ENCODE peak calls at places on chromosomes 1 and 21, in eight cellular contexts. P, V, A, O, H, E, J and Z are unnamed samples.

GRCh38 chr21:34999397-34999941 is 49.6 kb downstream of the RUNX1 start:
- DNase-seq in P (no peak), V (no peak), A (no peak), O (no peak), H (no peak), E (no peak), J (no peak), Z (no peak)

GRCh38 chr1:46174448-46175231 is at the start of gene TSPAN1:
- DNase-seq in P (no peak), V (no peak), A (no peak), O (no peak), H (no peak), E (no peak), J (no peak), Z (no peak)

GRCh38 chr1:75273110-75273509 is 138.9 kb downstream of the LHX8 start:
- DNase-seq in P (no peak), V (no peak), A (no peak), O (no peak), H (no peak), E (no peak), J (no peak), Z (no peak)

GRCh38 chr1:7441442-7441841 is 329.7 kb upstream of the VAMP3 start:
- DNase-seq in P (no peak), V (no peak), A (no peak), O (no peak), H (no peak), E (no peak), J (no peak), Z (no peak)

GRCh38 chr21:38903578-38904193 is 98.0 kb downstream of the ETS2 start:
- DNase-seq in P (no peak), V (no peak), A (peak; percentile 95), O (no peak), H (no peak), E (no peak), J (no peak), Z (no peak)

GRCh38 chr1:66542811-66543767 is 9.1 kb downstream of the SGIP1 start:
- DNase-seq in P (no peak), V (no peak), A (peak; percentile 78), O (no peak), H (peak; percentile 75), E (peak; percentile 68), J (no peak), Z (peak; percentile 83)

GRCh38 chr1:3639397-3639911 is 10.4 kb downstream of the WRAP73 start:
- DNase-seq in P (no peak), V (no peak), A (peak; percentile 49), O (no peak), H (no peak), E (no peak), J (no peak), Z (peak; percentile 14)

GRCh38 chr21:39869141-39869818 is 2.0 kb downstream of the PCP4 start:
- DNase-seq in P (no peak), V (no peak), A (no peak), O (no peak), H (no peak), E (no peak), J (no peak), Z (no peak)

GRCh38 chr1:184635347-184636155 is 119.1 kb downstream of the EDEM3 start:
- DNase-seq in P (no peak), V (no peak), A (no peak), O (peak; percentile 5), H (no peak), E (no peak), J (no peak), Z (no peak)

GRCh38 chr1:175390081-175390481 is 197.5 kb upstream of the KIAA0040 start:
- DNase-seq in P (no peak), V (no peak), A (no peak), O (no peak), H (no peak), E (no peak), J (no peak), Z (no peak)

GRCh38 chr1:184933944-184934343 is 40.4 kb downstream of the NIBAN1 start:
- DNase-seq in P (no peak), V (no peak), A (no peak), O (no peak), H (no peak), E (no peak), J (no peak), Z (no peak)

GRCh38 chr1:223143760-223144248 is 756 bp upstream of the TLR5 start:
- DNase-seq in P (no peak), V (no peak), A (no peak), O (peak; percentile 79), H (peak; percentile 31), E (no peak), J (peak; percentile 43), Z (peak; percentile 68)

GRCh38 chr1:32920833-32921232 is 19.6 kb upstream of the TMEM54 start:
- DNase-seq in P (no peak), V (no peak), A (peak; percentile 97), O (no peak), H (no peak), E (no peak), J (no peak), Z (no peak)

GRCh38 chr1:17098440-17099317 is 20.6 kb downstream of the PADI2 start:
- DNase-seq in P (no peak), V (no peak), A (no peak), O (no peak), H (no peak), E (no peak), J (no peak), Z (no peak)

GRCh38 chr1:18666317-18666920 is 35.8 kb downstream of the PAX7 start:
- DNase-seq in P (no peak), V (no peak), A (no peak), O (no peak), H (no peak), E (no peak), J (no peak), Z (peak; percentile 64)

GRCh38 chr21:25421327-25422028 is 185.8 kb downstream of the MRPL39 start:
- DNase-seq in P (no peak), V (peak; percentile 6), A (no peak), O (peak; percentile 34), H (no peak), E (peak; percentile 2), J (peak; percentile 17), Z (no peak)

GRCh38 chr1:83746234-83746633 is 252.7 kb downstream of the TTLL7 start:
- DNase-seq in P (no peak), V (no peak), A (no peak), O (no peak), H (no peak), E (no peak), J (no peak), Z (no peak)

GRCh38 chr1:54390655-54391054 is 15.5 kb downstream of the SSBP3 start:
- DNase-seq in P (no peak), V (no peak), A (no peak), O (no peak), H (no peak), E (no peak), J (no peak), Z (no peak)